ENCODE peak calls at places on chromosomes 5 and 9, in eight cellular contexts. J is pancreas, B is ovary, U is hepatocyte, D is HCT116, K is uterus, C is tibial artery, R is suprapubic skin. L is an unnamed sample.

GRCh38 chr9:109940536-109940935 is 160.5 kb downstream of the PALM2AKAP2 start:
- DNase-seq in D (no peak), B (no peak), U (no peak), K (no peak), J (no peak), R (no peak), C (no peak), L (no peak)

GRCh38 chr9:136437430-136437829 is 2.2 kb downstream of the INPP5E start:
- DNase-seq in C (no peak), U (no peak), B (no peak), K (no peak), D (no peak), R (no peak), J (peak), L (no peak)

GRCh38 chr5:157613385-157614245 is 38.0 kb upstream of the ADAM19 start:
- DNase-seq in J (no peak), U (no peak), R (no peak), B (no peak), D (no peak), C (no peak), K (no peak), L (no peak)

GRCh38 chr5:168876419-168876818 is 297.3 kb upstream of the PANK3 start:
- DNase-seq in U (no peak), D (no peak), C (no peak), B (no peak), J (no peak), K (no peak), R (no peak), L (no peak)

GRCh38 chr9:110744753-110745522 is 76.3 kb downstream of the MUSK start:
- DNase-seq in K (peak), D (peak), B (peak), U (peak), R (no peak), J (no peak), C (peak), L (no peak)

GRCh38 chr5:64836190-64836750 is 67.5 kb downstream of the CWC27 start:
- DNase-seq in U (no peak), D (no peak), B (no peak), J (no peak), K (no peak), R (no peak), C (no peak), L (no peak)

GRCh38 chr5:116358911-116359418 is 215.7 kb downstream of the SEMA6A start:
- DNase-seq in D (no peak), K (no peak), B (no peak), R (no peak), J (no peak), U (no peak), C (no peak), L (no peak)

GRCh38 chr5:112703866-112704820 is 33.5 kb upstream of the APC start:
- DNase-seq in C (no peak), J (no peak), K (no peak), D (no peak), U (peak), R (no peak), B (peak), L (no peak)

GRCh38 chr5:144183254-144183889 is 12.7 kb downstream of the KCTD16 start:
- DNase-seq in B (no peak), U (peak), D (no peak), R (no peak), C (no peak), J (no peak), K (no peak), L (no peak)

GRCh38 chr9:33463151-33463550 is 10.6 kb downstream of the NOL6 start:
- DNase-seq in R (no peak), D (no peak), C (no peak), B (no peak), U (no peak), J (peak), K (no peak), L (no peak)

GRCh38 chr5:95533106-95533505 is 21.7 kb downstream of the SKIC3 start:
- DNase-seq in J (no peak), C (no peak), B (no peak), D (no peak), U (no peak), K (no peak), R (no peak), L (no peak)

GRCh38 chr9:124284940-124285441 is 27.2 kb downstream of the NEK6 start:
- DNase-seq in U (no peak), C (peak), D (no peak), B (no peak), R (no peak), J (no peak), K (peak), L (no peak)

GRCh38 chr5:139092741-139093140 is 105.4 kb downstream of the SIL1 start:
- DNase-seq in B (no peak), U (no peak), R (no peak), K (no peak), J (no peak), D (no peak), C (no peak), L (no peak)

GRCh38 chr9:92247981-92248380 is 45.5 kb downstream of the IARS1 start:
- DNase-seq in D (no peak), K (no peak), R (no peak), U (peak), B (no peak), C (no peak), J (no peak), L (no peak)

GRCh38 chr9:126150411-126151030 is 176.1 kb upstream of the MVB12B start:
- DNase-seq in K (no peak), J (no peak), U (no peak), B (no peak), D (no peak), C (no peak), R (no peak), L (peak)

GRCh38 chr5:132459983-132460834 is 30.4 kb downstream of the IRF1 start:
- DNase-seq in R (no peak), D (no peak), C (peak), B (no peak), K (no peak), U (no peak), J (no peak), L (peak)

GRCh38 chr5:74199436-74200210 is 440.9 kb downstream of the ENC1 start:
- DNase-seq in U (peak), C (no peak), J (no peak), D (no peak), K (no peak), B (no peak), R (no peak), L (no peak)

GRCh38 chr9:72919246-72919945 is 33.5 kb downstream of the ALDH1A1 start:
- DNase-seq in U (no peak), K (no peak), D (no peak), R (no peak), C (no peak), J (no peak), B (no peak), L (no peak)

GRCh38 chr5:40134883-40135520 is 544.7 kb upstream of the PTGER4 start:
- DNase-seq in C (no peak), R (no peak), U (no peak), J (no peak), D (no peak), B (no peak), K (no peak), L (no peak)

DNA sequence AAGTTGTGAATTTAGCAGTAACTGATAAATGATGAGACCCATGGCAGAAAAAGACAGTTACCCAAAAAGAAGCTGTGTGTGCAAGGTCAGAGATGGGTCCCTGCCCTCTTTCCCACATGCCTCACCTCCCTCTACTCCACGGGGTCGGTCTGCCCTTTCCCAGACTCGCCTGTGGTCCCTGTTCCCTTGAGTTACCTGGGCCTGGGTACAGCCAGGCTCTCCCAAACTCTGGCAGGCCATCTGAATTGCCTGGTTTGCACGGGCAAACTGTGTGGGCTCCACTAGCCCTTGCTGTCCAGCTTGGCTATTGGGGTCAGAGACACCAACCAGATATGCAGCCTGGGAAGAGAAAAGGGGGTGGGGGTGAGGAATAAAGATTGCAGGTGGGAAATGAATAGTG is 18.4 kb upstream of the TPM2 start:
- DNase-seq in R (no peak), D (no peak), U (no peak), B (no peak), K (no peak), C (no peak), J (no peak), L (no peak)
- H3K27ac ChIP-seq in R (no peak), D (no peak), U (no peak), B (no peak), K (no peak), C (peak), J (no peak), L (no peak)

GRCh38 chr5:32098806-32099435 is 75.2 kb downstream of the GOLPH3 start:
- DNase-seq in R (no peak), B (no peak), U (no peak), D (no peak), J (no peak), K (no peak), C (no peak), L (no peak)

GRCh38 chr5:32102254-32102653 is 71.9 kb downstream of the GOLPH3 start:
- DNase-seq in B (no peak), K (no peak), J (no peak), R (no peak), U (no peak), C (no peak), D (no peak), L (no peak)

GRCh38 chr5:32099486-32100035 is 74.6 kb downstream of the GOLPH3 start:
- DNase-seq in B (no peak), J (no peak), C (no peak), R (no peak), D (no peak), K (no peak), U (no peak), L (no peak)

GRCh38 chr5:32100230-32100629 is 73.9 kb downstream of the GOLPH3 start:
- DNase-seq in K (no peak), R (no peak), C (no peak), U (peak), D (no peak), J (no peak), B (no peak), L (no peak)

DNA sequence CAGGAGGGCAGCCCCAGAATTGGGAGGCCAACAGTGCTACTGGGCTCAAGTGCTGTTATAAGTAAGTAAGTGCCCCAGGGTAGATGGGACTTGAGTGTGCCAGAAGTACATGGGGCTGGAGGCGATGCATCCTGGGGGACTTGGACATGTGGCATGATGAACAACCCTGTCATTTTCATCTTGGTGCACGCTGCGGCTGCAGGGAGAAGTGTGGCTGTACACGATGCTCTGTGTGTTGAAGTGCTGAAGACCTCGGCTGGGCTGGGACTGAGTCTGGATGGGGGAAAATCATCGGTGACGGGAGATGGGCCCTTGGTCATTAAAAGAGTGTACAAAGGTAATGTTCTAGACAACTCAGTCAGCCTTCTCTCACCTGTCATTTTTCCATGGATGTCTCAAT is 73.2 kb downstream of the GOLPH3 start:
- DNase-seq in K (no peak), R (no peak), C (no peak), J (no peak), D (no peak), U (no peak), B (no peak), L (no peak)
- H3K27ac ChIP-seq in K (no peak), R (no peak), C (no peak), J (no peak), D (no peak), U (no peak), B (no peak), L (no peak)

DNA sequence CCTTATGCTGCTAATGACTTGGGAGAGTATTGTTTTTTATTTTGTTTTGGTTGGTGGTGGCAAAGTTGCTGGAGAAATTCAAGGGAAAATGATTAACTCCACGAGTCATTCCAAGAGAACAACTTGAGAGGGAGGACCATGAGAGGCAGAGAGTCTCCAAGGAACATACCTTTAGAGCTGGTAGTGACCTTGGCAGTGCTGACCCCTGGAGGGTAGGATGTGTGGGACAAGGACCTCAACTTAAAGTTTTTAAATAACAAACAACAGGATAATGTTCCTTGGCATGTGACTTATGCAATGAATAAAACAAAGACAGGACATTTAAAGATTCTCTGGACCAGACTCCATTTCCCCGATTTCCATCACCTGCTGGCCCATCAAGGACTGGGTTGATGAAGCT is 139.7 kb downstream of the LRRC70 start:
- DNase-seq in K (no peak), D (no peak), R (no peak), B (no peak), J (no peak), U (no peak), C (no peak), L (no peak)
- H3K27ac ChIP-seq in K (no peak), D (no peak), R (no peak), B (no peak), J (no peak), U (no peak), C (no peak), L (no peak)

DNA sequence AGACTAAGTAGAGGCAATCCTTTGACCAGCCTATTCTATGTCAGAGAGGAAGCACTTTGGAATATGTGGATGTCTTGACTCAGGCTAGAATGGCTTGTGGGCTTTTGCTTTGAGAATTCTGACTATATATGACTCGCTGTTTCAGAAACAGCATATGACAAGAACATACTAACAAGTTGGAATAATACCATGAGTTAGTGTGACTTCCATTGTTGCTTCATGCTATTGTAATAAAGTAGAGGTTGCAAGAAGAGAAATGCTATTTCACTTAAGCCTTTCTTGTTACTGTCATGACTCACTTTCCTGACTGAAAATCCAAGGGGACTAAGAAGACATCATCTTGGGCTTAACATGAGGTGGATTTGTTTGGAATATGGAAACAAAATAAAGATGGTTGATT is 339.6 kb upstream of the RFX3 start:
- DNase-seq in J (no peak), D (no peak), U (no peak), B (no peak), C (no peak), R (no peak), K (no peak), L (no peak)
- H3K27ac ChIP-seq in J (no peak), D (no peak), U (no peak), B (no peak), C (no peak), R (no peak), K (no peak), L (no peak)